ENCODE peak calls at places on chromosomes 1 and 21, in four cellular contexts. One of them, this sample, is unnamed.

GRCh38 chr21:45449658-45450502 is 44.9 kb downstream of the COL18A1 start:
- DNase-seq in IMR-90: no peak
- DNase-seq in body of pancreas: no peak
- DNase-seq in tibial nerve: no peak
- DNase-seq in this sample: no peak

GRCh38 chr1:15205586-15206346 is 41.3 kb upstream of the FHAD1 start:
- DNase-seq in IMR-90: no peak
- DNase-seq in body of pancreas: no peak
- DNase-seq in tibial nerve: no peak
- DNase-seq in this sample: no peak

GRCh38 chr1:84598846-84599741 is 24.9 kb upstream of the CTBS start:
- DNase-seq in IMR-90: peak
- DNase-seq in body of pancreas: no peak
- DNase-seq in tibial nerve: no peak
- DNase-seq in this sample: no peak

GRCh38 chr1:8551057-8551456 is 233.1 kb downstream of the SLC45A1 start:
- DNase-seq in IMR-90: no peak
- DNase-seq in body of pancreas: no peak
- DNase-seq in tibial nerve: no peak
- DNase-seq in this sample: no peak

GRCh38 chr1:232905324-232906034 is 44.9 kb upstream of the NTPCR start:
- DNase-seq in IMR-90: peak
- DNase-seq in body of pancreas: peak
- DNase-seq in tibial nerve: no peak
- DNase-seq in this sample: no peak

GRCh38 chr1:147413110-147413605 is 128.1 kb upstream of the BCL9 start:
- DNase-seq in IMR-90: no peak
- DNase-seq in body of pancreas: no peak
- DNase-seq in tibial nerve: no peak
- DNase-seq in this sample: no peak

GRCh38 chr21:42188663-42189062 is 30.3 kb upstream of the ABCG1 start:
- DNase-seq in IMR-90: no peak
- DNase-seq in body of pancreas: no peak
- DNase-seq in tibial nerve: no peak
- DNase-seq in this sample: no peak

GRCh38 chr1:230288641-230289349 is 137.3 kb downstream of the PGBD5 start:
- DNase-seq in IMR-90: peak
- DNase-seq in body of pancreas: no peak
- DNase-seq in tibial nerve: no peak
- DNase-seq in this sample: no peak

GRCh38 chr1:47403321-47403720 is 12.8 kb upstream of the FOXE3 start:
- DNase-seq in IMR-90: no peak
- DNase-seq in body of pancreas: no peak
- DNase-seq in tibial nerve: no peak
- DNase-seq in this sample: no peak

GRCh38 chr1:37901191-37901892 is 42.0 kb upstream of the MTF1 start:
- DNase-seq in IMR-90: no peak
- DNase-seq in body of pancreas: peak
- DNase-seq in tibial nerve: no peak
- DNase-seq in this sample: no peak
- TF ChIP-seq POLR2A in IMR-90: no peak
- TF ChIP-seq POLR2A in body of pancreas: no peak
- TF ChIP-seq POLR2A in tibial nerve: no peak
- TF ChIP-seq POLR2A in this sample: no peak

DNA sequence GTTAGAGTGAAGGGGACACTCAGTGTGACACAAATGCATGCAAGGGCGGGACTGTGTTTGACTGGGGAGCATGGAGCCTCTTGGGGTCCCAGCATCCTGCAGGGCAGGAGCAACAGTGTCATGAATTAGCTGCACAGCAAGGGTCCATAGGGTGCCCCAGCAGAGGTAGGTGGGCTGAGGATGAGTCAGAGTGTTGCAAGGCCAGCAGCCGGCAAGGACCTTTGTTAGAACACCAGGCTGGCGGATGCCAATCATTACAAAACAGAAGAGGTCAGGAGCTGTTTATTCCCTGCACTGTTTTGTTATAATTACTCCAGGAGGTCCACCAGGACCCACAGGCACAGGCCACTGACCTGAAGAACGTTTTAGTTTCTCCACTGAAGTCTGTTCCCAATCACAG is 362.2 kb upstream of the DUSP10 start:
- DNase-seq in IMR-90: no peak
- DNase-seq in body of pancreas: no peak
- DNase-seq in tibial nerve: no peak
- DNase-seq in this sample: no peak
- TF ChIP-seq CTCF in IMR-90: no peak
- TF ChIP-seq CTCF in body of pancreas: no peak
- TF ChIP-seq CTCF in tibial nerve: no peak
- TF ChIP-seq CTCF in this sample: no peak

DNA sequence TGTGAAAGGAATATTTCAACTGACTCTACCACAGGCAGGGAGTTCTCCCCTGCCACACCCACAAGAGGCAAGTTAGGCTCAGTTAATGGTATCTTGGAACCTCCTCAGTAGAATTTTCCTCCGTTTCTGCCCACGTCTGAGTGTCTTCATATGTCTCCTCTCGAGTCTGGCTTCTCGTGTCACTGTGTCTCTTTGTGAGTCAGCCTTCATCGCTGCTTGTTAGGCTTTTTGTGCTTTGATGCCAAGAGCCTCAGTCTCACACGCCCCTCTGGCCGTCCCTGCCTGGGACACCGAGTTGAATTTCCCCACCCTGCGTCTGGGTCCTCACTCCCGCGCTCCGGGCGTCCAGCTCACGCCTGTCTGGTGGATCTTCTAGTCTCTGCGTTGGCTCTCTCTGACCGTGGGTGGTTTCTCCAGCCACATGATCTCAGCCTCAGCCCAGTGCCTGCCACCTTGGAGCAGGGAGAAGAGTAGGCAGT is 125.7 kb upstream of the GADD45A start:
- DNase-seq in IMR-90: peak
- DNase-seq in body of pancreas: peak
- DNase-seq in tibial nerve: peak
- DNase-seq in this sample: peak
- TF ChIP-seq POLR2A in IMR-90: no peak
- TF ChIP-seq POLR2A in body of pancreas: no peak
- TF ChIP-seq POLR2A in tibial nerve: no peak
- TF ChIP-seq POLR2A in this sample: no peak

GRCh38 chr1:36572906-36573305 is 90.2 kb upstream of the CSF3R start:
- DNase-seq in IMR-90: no peak
- DNase-seq in body of pancreas: no peak
- DNase-seq in tibial nerve: no peak
- DNase-seq in this sample: no peak

GRCh38 chr1:36579049-36579448 is 96.3 kb upstream of the CSF3R start:
- DNase-seq in IMR-90: no peak
- DNase-seq in body of pancreas: no peak
- DNase-seq in tibial nerve: no peak
- DNase-seq in this sample: no peak

GRCh38 chr1:36576677-36577076 is 94.0 kb upstream of the CSF3R start:
- DNase-seq in IMR-90: no peak
- DNase-seq in body of pancreas: no peak
- DNase-seq in tibial nerve: no peak
- DNase-seq in this sample: no peak

GRCh38 chr1:36573445-36573844 is 90.7 kb upstream of the CSF3R start:
- DNase-seq in IMR-90: no peak
- DNase-seq in body of pancreas: no peak
- DNase-seq in tibial nerve: no peak
- DNase-seq in this sample: no peak

GRCh38 chr1:36576118-36576517 is 93.4 kb upstream of the CSF3R start:
- DNase-seq in IMR-90: peak
- DNase-seq in body of pancreas: peak
- DNase-seq in tibial nerve: no peak
- DNase-seq in this sample: peak
- TF ChIP-seq CTCF in IMR-90: peak
- TF ChIP-seq CTCF in body of pancreas: peak
- TF ChIP-seq CTCF in tibial nerve: peak
- TF ChIP-seq CTCF in this sample: no peak

GRCh38 chr1:235063068-235063765 is 65.4 kb downstream of the TOMM20 start:
- DNase-seq in IMR-90: no peak
- DNase-seq in body of pancreas: peak
- DNase-seq in tibial nerve: no peak
- DNase-seq in this sample: no peak
- TF ChIP-seq POLR2A in IMR-90: no peak
- TF ChIP-seq POLR2A in body of pancreas: no peak
- TF ChIP-seq POLR2A in tibial nerve: no peak
- TF ChIP-seq POLR2A in this sample: no peak

DNA sequence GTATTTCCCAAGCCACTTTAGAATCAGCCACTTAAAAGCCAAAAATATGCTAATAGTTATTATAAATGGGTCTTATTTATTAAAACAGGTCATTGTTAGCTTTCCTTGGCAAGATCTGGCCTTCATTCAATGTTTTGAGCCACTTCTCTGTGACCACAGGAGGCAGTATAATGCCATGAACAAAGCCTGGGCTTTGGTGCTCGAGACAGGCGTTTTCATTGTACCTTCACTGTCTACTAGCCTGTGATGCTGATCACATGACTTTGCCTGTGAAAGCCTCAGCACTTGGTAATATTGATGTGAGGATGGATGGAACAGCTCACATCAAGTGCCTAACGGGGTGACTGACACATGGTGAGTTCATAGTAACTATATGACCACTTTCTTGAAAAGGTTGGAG is 217.0 kb downstream of the RWDD3 start:
- DNase-seq in IMR-90: no peak
- DNase-seq in body of pancreas: peak
- DNase-seq in tibial nerve: no peak
- DNase-seq in this sample: no peak
- TF ChIP-seq CTCF in IMR-90: no peak
- TF ChIP-seq CTCF in body of pancreas: peak
- TF ChIP-seq CTCF in tibial nerve: no peak
- TF ChIP-seq CTCF in this sample: no peak

GRCh38 chr1:46198026-46198826 is at the start of gene POMGNT1:
- DNase-seq in IMR-90: peak
- DNase-seq in body of pancreas: peak
- DNase-seq in tibial nerve: peak
- DNase-seq in this sample: peak
- TF ChIP-seq POLR2A in IMR-90: no peak
- TF ChIP-seq POLR2A in body of pancreas: peak
- TF ChIP-seq POLR2A in tibial nerve: peak
- TF ChIP-seq POLR2A in this sample: no peak

This sample was measured in ovary.